ENCODE peak calls at places on chromosome 15, in eight cellular contexts. G is fibroblast of lung; C is CD8-positive, alpha-beta memory T cell; F is adrenal gland; Q is A549; N is Panc1; J is colonic mucosa; S is CD4-positive, alpha-beta T cell. D is an unnamed sample. For H3K9me3, the result is how much of the 10 kb centered on the place peaks cover.

GRCh38 chr15:40258544-40258943 is 19.7 kb downstream of the PAK6 start:
- DNase-seq in G (no peak), C (no peak), F (no peak), Q (no peak), N (no peak), J (no peak), S (no peak), D (no peak)

GRCh38 chr15:91919014-91919534 is 65.6 kb downstream of the SLCO3A1 start:
- DNase-seq in G (no peak), C (no peak), F (no peak), Q (no peak), N (no peak), J (no peak), S (no peak), D (peak)

GRCh38 chr15:39918688-39919385 is 1.2 kb downstream of the GPR176 start:
- DNase-seq in G (peak), C (no peak), F (no peak), Q (no peak), N (no peak), J (no peak), S (no peak), D (peak)

GRCh38 chr15:78242128-78242527 is 7.8 kb upstream of the ACSBG1 start:
- DNase-seq in G (no peak), C (no peak), F (no peak), Q (peak), N (no peak), J (peak), S (no peak), D (no peak)

GRCh38 chr15:31227954-31228542 is 98.6 kb upstream of the KLF13 start:
- DNase-seq in G (no peak), C (no peak), F (no peak), Q (no peak), N (no peak), J (no peak), S (no peak), D (no peak)

GRCh38 chr15:89632563-89633430 is 22.5 kb downstream of the KIF7 start:
- DNase-seq in G (no peak), C (no peak), F (no peak), Q (no peak), N (no peak), J (no peak), S (no peak), D (no peak)

GRCh38 chr15:69288531-69289311 is 10.0 kb upstream of the PAQR5 start:
- DNase-seq in G (no peak), C (no peak), F (no peak), Q (no peak), N (no peak), J (no peak), S (no peak), D (no peak)

GRCh38 chr15:58438956-58439355 is 7.2 kb downstream of the LIPC start:
- DNase-seq in G (peak), C (no peak), F (peak), Q (peak), N (no peak), J (peak), S (no peak), D (peak)

GRCh38 chr15:81280086-81280485 is 43.9 kb downstream of the STARD5 start:
- DNase-seq in G (no peak), C (no peak), F (no peak), Q (no peak), N (no peak), J (no peak), S (no peak), D (no peak)

GRCh38 chr15:101407439-101407838 is 82.1 kb downstream of the PCSK6 start:
- DNase-seq in G (no peak), C (no peak), F (no peak), Q (no peak), N (no peak), J (no peak), S (no peak), D (no peak)

GRCh38 chr15:83078712-83079111 is 11.7 kb upstream of the BTBD1 start:
- DNase-seq in G (no peak), C (no peak), F (no peak), Q (no peak), N (no peak), J (no peak), S (no peak), D (no peak)

GRCh38 chr15:37819191-37819590 is 115.2 kb upstream of the TMCO5A start:
- DNase-seq in G (no peak), C (no peak), F (no peak), Q (no peak), N (no peak), J (no peak), S (no peak), D (peak)

GRCh38 chr15:63191895-63192603 is 2.6 kb downstream of the RAB8B start:
- DNase-seq in G (no peak), C (peak), F (no peak), Q (no peak), N (no peak), J (no peak), S (peak), D (no peak)

GRCh38 chr15:95296626-95297025 is 1033.9 kb upstream of the NR2F2 start:
- DNase-seq in G (no peak), C (no peak), F (no peak), Q (no peak), N (no peak), J (no peak), S (no peak), D (no peak)

GRCh38 chr15:39580630-39581500 is at the start of gene THBS1:
- DNase-seq in G (peak), C (peak), F (peak), Q (peak), N (no peak), J (peak), S (no peak), D (peak)

GRCh38 chr15:65920121-65920520 is 50.8 kb downstream of the RAB11A start:
- DNase-seq in G (no peak), C (no peak), F (no peak), Q (no peak), N (no peak), J (no peak), S (no peak), D (no peak)

GRCh38 chr15:26083457-26084350 is 220.6 kb upstream of the ATP10A start:
- DNase-seq in G (no peak), C (no peak), F (no peak), Q (no peak), N (no peak), J (no peak), S (no peak), D (peak)

GRCh38 chr15:72516734-72517133 is 42.6 kb downstream of the ARIH1 start:
- DNase-seq in G (no peak), C (no peak), F (no peak), Q (no peak), N (no peak), J (no peak), S (no peak), D (no peak)

GRCh38 chr15:56233549-56233948 is 10.1 kb downstream of the RFX7 start:
- DNase-seq in G (no peak), C (no peak), F (no peak), Q (no peak), N (no peak), J (no peak), S (no peak), D (no peak)
- H3K9me3 ChIP-seq in G (under half), C (under half), F (under half), Q (under half), N (under half), J (under half), S (under half), D (under half)

GRCh38 chr15:25051399-25052154 is 96.8 kb downstream of the SNRPN start:
- DNase-seq in G (no peak), C (no peak), F (no peak), Q (no peak), N (no peak), J (no peak), S (no peak), D (no peak)
- H3K9me3 ChIP-seq in G (under half), C (half or more), F (half or more), Q (half or more), N (half or more), J (under half), S (half or more), D (half or more)

GRCh38 chr15:99464137-99464536 is 101.6 kb upstream of the MEF2A start:
- DNase-seq in G (no peak), C (no peak), F (no peak), Q (no peak), N (no peak), J (no peak), S (no peak), D (no peak)
- H3K9me3 ChIP-seq in G (under half), C (under half), F (under half), Q (under half), N (under half), J (under half), S (under half), D (under half)

GRCh38 chr15:46213551-46213950 is 578.7 kb downstream of the SQOR start:
- DNase-seq in G (no peak), C (no peak), F (no peak), Q (no peak), N (no peak), J (no peak), S (no peak), D (no peak)
- H3K9me3 ChIP-seq in G (under half), C (under half), F (under half), Q (under half), N (under half), J (under half), S (under half), D (under half)

D was measured in astrocyte.